ENCODE peak calls at places on chromosomes 7 and 10, in seven cellular contexts. G is IMR-90, A is H9, I is neuronal stem cell, X is H1, S is trophoblast cell, U is mesenchymal stem cell. L is an unnamed sample.

GRCh38 chr7:45191361-45191760 is 33.8 kb downstream of the RAMP3 start:
- DNase-seq in G (no peak), A (peak; percentile 3), I (no peak), X (no peak), S (no peak), U (no peak), L (no peak)

GRCh38 chr7:133650487-133651292 is 397.8 kb downstream of the EXOC4 start:
- DNase-seq in G (no peak), A (no peak), I (no peak), X (no peak), S (no peak), U (no peak), L (no peak)

GRCh38 chr10:123117644-123118409 is 17.9 kb upstream of the HMX3 start:
- DNase-seq in G (no peak), A (peak; percentile 84), I (no peak), X (no peak), S (no peak), U (no peak), L (peak; percentile 87)

GRCh38 chr10:126734015-126734414 is 63.5 kb upstream of the C10orf90 start:
- DNase-seq in G (peak; percentile 11), A (no peak), I (no peak), X (no peak), S (no peak), U (peak; percentile 41), L (no peak)

GRCh38 chr10:79019961-79020491 is 48.7 kb upstream of the ZMIZ1 start:
- DNase-seq in G (peak; percentile 23), A (no peak), I (no peak), X (no peak), S (no peak), U (peak; percentile 62), L (peak; percentile 40)

GRCh38 chr7:157208758-157209413 is 70.2 kb downstream of the UBE3C start:
- DNase-seq in G (no peak), A (no peak), I (no peak), X (no peak), S (no peak), U (no peak), L (no peak)

GRCh38 chr10:117138838-117139580 is 939 bp upstream of the VAX1 start:
- DNase-seq in G (no peak), A (peak; percentile 42), I (peak; percentile 88), X (no peak), S (no peak), U (no peak), L (peak; percentile 68)

GRCh38 chr10:122525788-122526187 is 34.8 kb upstream of the DMBT1 start:
- DNase-seq in G (no peak), A (no peak), I (no peak), X (no peak), S (no peak), U (no peak), L (peak; percentile 50)

GRCh38 chr7:44150466-44150832 is 9.3 kb upstream of the MYL7 start:
- DNase-seq in G (no peak), A (no peak), I (no peak), X (no peak), S (no peak), U (no peak), L (no peak)

GRCh38 chr10:27744478-27745379 is 890 bp downstream of the MKX start:
- DNase-seq in G (peak; percentile 26), A (peak; percentile 44), I (no peak), X (no peak), S (peak; percentile 1), U (peak; percentile 27), L (peak; percentile 63)

GRCh38 chr10:117503170-117503885 is 39.2 kb upstream of the EMX2 start:
- DNase-seq in G (no peak), A (peak; percentile 20), I (no peak), X (no peak), S (no peak), U (no peak), L (no peak)

GRCh38 chr7:88344956-88345832 is 38.5 kb upstream of the STEAP4 start:
- DNase-seq in G (no peak), A (peak; percentile 70), I (peak; percentile 23), X (peak; percentile 10), S (peak; percentile 15), U (no peak), L (peak; percentile 67)

GRCh38 chr7:150863946-150864345 is 11.6 kb downstream of the AOC1 start:
- DNase-seq in G (no peak), A (no peak), I (no peak), X (no peak), S (no peak), U (no peak), L (no peak)

GRCh38 chr10:124745678-124746077 is 1.5 kb upstream of the FAM53B start:
- DNase-seq in G (peak; percentile 72), A (no peak), I (no peak), X (no peak), S (peak; percentile 94), U (peak; percentile 75), L (peak; percentile 71)

GRCh38 chr10:36188054-36188453 is 546.0 kb upstream of the FZD8 start:
- DNase-seq in G (no peak), A (peak; percentile 75), I (no peak), X (peak; percentile 84), S (no peak), U (no peak), L (peak; percentile 3)

GRCh38 chr10:3749597-3750351 is 35.2 kb downstream of the KLF6 start:
- DNase-seq in G (peak; percentile 90), A (no peak), I (no peak), X (no peak), S (peak; percentile 13), U (peak; percentile 98), L (no peak)

GRCh38 chr10:69508738-69509340 is 57.6 kb downstream of the TSPAN15 start:
- DNase-seq in G (no peak), A (no peak), I (no peak), X (no peak), S (no peak), U (no peak), L (no peak)

GRCh38 chr10:69513617-69514016 is 59.6 kb downstream of the NEUROG3 start:
- DNase-seq in G (no peak), A (no peak), I (no peak), X (no peak), S (no peak), U (no peak), L (no peak)

GRCh38 chr10:69516548-69517195 is 56.5 kb downstream of the NEUROG3 start:
- DNase-seq in G (no peak), A (no peak), I (no peak), X (no peak), S (no peak), U (no peak), L (no peak)

GRCh38 chr10:69515699-69516547 is 57.3 kb downstream of the NEUROG3 start:
- DNase-seq in G (peak; percentile 55), A (peak; percentile 90), I (peak; percentile 70), X (peak; percentile 66), S (peak; percentile 55), U (peak; percentile 67), L (peak; percentile 85)

DNA sequence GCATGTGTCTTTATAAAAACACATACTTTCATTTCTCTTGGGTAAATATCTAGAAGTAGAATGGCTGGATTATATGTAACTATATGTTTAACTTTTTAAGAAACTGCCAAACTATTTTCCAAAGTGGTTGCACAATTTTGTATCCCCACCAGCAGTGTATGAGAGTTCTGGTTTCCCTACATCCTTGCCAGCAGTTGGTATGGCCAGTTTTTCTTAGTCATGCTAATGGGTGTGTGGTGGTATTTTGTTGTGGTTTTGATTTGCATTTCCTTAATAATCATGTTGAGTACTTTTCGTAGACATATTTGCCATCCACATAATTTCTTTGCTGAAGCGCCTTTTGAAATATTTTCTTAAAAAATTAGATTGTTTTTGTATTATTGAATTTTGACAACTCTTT is 60.3 kb downstream of the NEUROG3 start:
- DNase-seq in G (no peak), A (no peak), I (no peak), X (no peak), S (no peak), U (no peak), L (no peak)
- H2BK120ac ChIP-seq in G (no peak overlapping the region), A (no peak overlapping the region), I (no peak overlapping the region), X (no peak overlapping the region), S (no peak overlapping the region), U (no peak overlapping the region), L (no peak overlapping the region)

DNA sequence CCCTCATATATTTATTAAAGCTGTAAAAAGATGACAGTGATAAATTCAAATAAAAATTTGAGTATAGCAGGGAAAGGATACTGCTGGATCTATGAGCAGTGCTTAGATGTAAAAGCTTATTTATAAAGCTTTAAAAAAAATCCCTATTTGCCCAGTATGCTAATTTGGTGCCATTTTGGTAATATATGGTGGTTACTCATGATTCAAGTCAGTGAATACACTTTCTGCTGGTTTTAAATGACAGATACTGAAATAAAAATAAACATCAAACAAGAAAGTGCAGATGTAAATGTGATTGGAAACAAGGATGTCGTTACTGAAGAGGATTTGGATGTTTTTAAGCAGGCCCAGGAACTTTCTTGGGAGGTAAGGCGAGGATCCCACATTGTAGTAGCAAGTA is 134.4 kb upstream of the SAMD8 start:
- DNase-seq in G (no peak), A (no peak), I (no peak), X (no peak), S (no peak), U (no peak), L (no peak)
- H2BK120ac ChIP-seq in G (no peak overlapping the region), A (no peak overlapping the region), I (no peak overlapping the region), X (no peak overlapping the region), S (no peak overlapping the region), U (no peak overlapping the region), L (no peak overlapping the region)

GRCh38 chr10:120942806-120943413 is 91.7 kb downstream of the WDR11 start:
- DNase-seq in G (peak; percentile 57), A (peak; percentile 91), I (peak; percentile 71), X (peak; percentile 81), S (peak; percentile 87), U (peak; percentile 76), L (peak; percentile 88)
- H2BK120ac ChIP-seq in G (no peak overlapping the region), A (no peak overlapping the region), I (no peak overlapping the region), X (no peak overlapping the region), S (no peak overlapping the region), U (no peak overlapping the region), L (no peak overlapping the region)

DNA sequence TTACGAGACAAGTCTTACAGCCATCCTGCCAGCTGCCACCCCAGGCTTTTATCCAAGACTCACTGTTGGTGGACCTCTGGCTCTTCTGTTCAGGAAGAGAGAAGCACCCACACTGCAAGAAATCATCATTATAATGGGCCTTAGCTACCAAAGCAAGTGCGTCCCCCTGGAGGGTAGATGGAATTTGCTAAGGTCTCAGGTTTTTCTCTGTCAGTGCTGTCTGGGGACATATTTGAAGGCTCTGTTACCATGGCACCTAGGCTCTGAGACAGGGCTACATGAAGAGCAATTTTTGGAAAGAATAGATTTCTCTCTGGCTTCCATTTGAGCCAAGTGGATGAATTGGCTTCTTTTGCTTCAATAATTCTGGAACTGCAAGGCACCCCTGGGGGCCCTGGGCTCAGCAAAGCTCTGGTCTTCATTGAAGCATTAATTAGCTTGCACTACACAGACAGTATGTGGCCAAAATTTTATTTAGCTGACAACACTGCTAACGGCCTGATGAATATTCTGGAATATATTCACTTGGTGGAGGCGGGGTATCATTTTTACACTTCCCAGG is 349.1 kb upstream of the GALNT17 start:
- DNase-seq in G (no peak), A (no peak), I (no peak), X (no peak), S (no peak), U (no peak), L (no peak)
- H2BK120ac ChIP-seq in G (no peak overlapping the region), A (no peak overlapping the region), I (no peak overlapping the region), X (no peak overlapping the region), S (no peak overlapping the region), U (no peak overlapping the region), L (no peak overlapping the region)

GRCh38 chr7:139086454-139086853 is 23.1 kb downstream of the ZC3HAV1 start:
- DNase-seq in G (no peak), A (no peak), I (no peak), X (no peak), S (no peak), U (no peak), L (no peak)
- H2BK120ac ChIP-seq in G (no peak overlapping the region), A (no peak overlapping the region), I (no peak overlapping the region), X (no peak overlapping the region), S (no peak overlapping the region), U (no peak overlapping the region), L (no peak overlapping the region)

GRCh38 chr10:114181971-114182370 is 2.8 kb downstream of the TDRD1 start:
- DNase-seq in G (no peak), A (no peak), I (no peak), X (no peak), S (no peak), U (no peak), L (no peak)
- H2BK120ac ChIP-seq in G (no peak overlapping the region), A (no peak overlapping the region), I (no peak overlapping the region), X (no peak overlapping the region), S (no peak overlapping the region), U (no peak overlapping the region), L (no peak overlapping the region)